ENCODE peak calls at places on chromosomes 16 and 17, in ten cellular contexts. S is H1, H is upper lobe of left lung, N is ovary, R is GM12878, Y is K562, L is A549, J is sigmoid colon, E is tibial nerve, M is esophagus muscularis mucosa. G is an unnamed sample.
A peak's percentile ranks its signal among the peaks of the same experiment; 100 is the strongest.

GRCh38 chr17:29844339-29845048 is 85.5 kb downstream of the SSH2 start:
- DNase-seq in S (no peak), H (no peak), N (no peak), R (no peak), Y (peak; percentile 16), L (no peak), J (no peak), E (no peak), M (no peak), G (no peak)

GRCh38 chr16:53999841-54000240 is 286.7 kb downstream of the IRX3 start:
- DNase-seq in S (no peak), H (no peak), N (no peak), R (no peak), Y (no peak), L (no peak), J (no peak), E (no peak), M (no peak), G (no peak)

GRCh38 chr16:8109510-8110369 is 480.6 kb downstream of the TMEM114 start:
- DNase-seq in S (no peak), H (no peak), N (no peak), R (no peak), Y (peak; percentile 45), L (peak; percentile 9), J (no peak), E (no peak), M (no peak), G (no peak)

GRCh38 chr16:57123969-57124674 is 31.7 kb downstream of the CPNE2 start:
- DNase-seq in S (no peak), H (peak; percentile 34), N (no peak), R (no peak), Y (no peak), L (no peak), J (no peak), E (no peak), M (no peak), G (no peak)

GRCh38 chr17:30600830-30601494 is 123.8 kb downstream of the GOSR1 start:
- DNase-seq in S (no peak), H (peak; percentile 42), N (peak; percentile 22), R (no peak), Y (no peak), L (peak; percentile 58), J (no peak), E (no peak), M (no peak), G (peak; percentile 36)

GRCh38 chr17:56694825-56695224 is 101.3 kb downstream of the NOG start:
- DNase-seq in S (no peak), H (no peak), N (no peak), R (no peak), Y (no peak), L (no peak), J (no peak), E (no peak), M (no peak), G (no peak)

GRCh38 chr17:65885484-65885883 is 306.4 kb downstream of the CEP112 start:
- DNase-seq in S (no peak), H (no peak), N (no peak), R (no peak), Y (no peak), L (no peak), J (no peak), E (no peak), M (no peak), G (no peak)

GRCh38 chr17:22266231-22266630 is 573.9 kb downstream of the KCNJ18 start:
- DNase-seq in S (no peak), H (no peak), N (no peak), R (no peak), Y (peak; percentile 53), L (no peak), J (no peak), E (no peak), M (no peak), G (no peak)

GRCh38 chr16:24645739-24646645 is 83.5 kb upstream of the TNRC6A start:
- DNase-seq in S (no peak), H (no peak), N (no peak), R (no peak), Y (no peak), L (peak; percentile 97), J (peak; percentile 67), E (peak; percentile 20), M (no peak), G (no peak)

GRCh38 chr17:73613271-73613941 is 30.8 kb downstream of the SDK2 start:
- DNase-seq in S (peak; percentile 62), H (no peak), N (no peak), R (no peak), Y (no peak), L (no peak), J (no peak), E (no peak), M (no peak), G (no peak)
- TF ChIP-seq EP300 in S (no peak), H (no peak), N (no peak), R (no peak), Y (no peak), L (no peak), J (no peak), E (no peak), M (no peak), G (no peak)

GRCh38 chr16:27287887-27288286 is 19.3 kb upstream of the NSMCE1 start:
- DNase-seq in S (no peak), H (peak; percentile 50), N (no peak), R (no peak), Y (no peak), L (no peak), J (no peak), E (no peak), M (no peak), G (no peak)

GRCh38 chr16:27286446-27286845 is 17.9 kb upstream of the NSMCE1 start:
- DNase-seq in S (no peak), H (peak; percentile 32), N (no peak), R (no peak), Y (no peak), L (peak; percentile 73), J (no peak), E (no peak), M (no peak), G (no peak)

GRCh38 chr16:27284865-27285675 is 16.5 kb upstream of the NSMCE1 start:
- DNase-seq in S (no peak), H (no peak), N (no peak), R (no peak), Y (no peak), L (no peak), J (no peak), E (no peak), M (peak; percentile 39), G (no peak)

GRCh38 chr16:27287051-27287811 is 18.7 kb upstream of the NSMCE1 start:
- DNase-seq in S (no peak), H (no peak), N (no peak), R (no peak), Y (no peak), L (no peak), J (no peak), E (no peak), M (no peak), G (no peak)

DNA sequence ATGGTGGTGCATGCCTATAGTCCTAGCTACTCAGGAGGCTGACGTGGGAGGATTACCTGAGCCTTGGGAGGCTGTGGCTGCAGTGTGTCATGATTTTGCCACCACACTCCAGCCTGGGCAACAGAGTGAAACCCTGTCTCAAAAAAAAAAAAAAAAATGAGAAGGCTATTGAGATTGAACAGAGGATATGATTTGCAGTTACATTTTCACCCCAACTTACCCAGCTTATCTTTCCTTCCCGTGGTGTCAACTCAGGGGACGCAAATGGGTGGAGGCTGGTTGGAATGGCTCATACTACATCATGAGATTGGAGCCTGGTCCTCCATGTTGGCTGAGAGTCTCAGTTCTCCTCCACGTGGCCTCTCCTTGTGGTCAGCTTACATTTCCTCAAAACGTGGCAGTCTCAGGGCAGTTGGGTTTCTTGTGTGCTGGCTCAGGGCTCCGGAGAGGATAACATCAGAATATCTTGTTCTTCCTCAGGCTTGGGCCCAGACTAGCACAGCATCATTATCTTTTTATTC is 17.2 kb upstream of the NSMCE1 start:
- DNase-seq in S (no peak), H (peak; percentile 66), N (no peak), R (no peak), Y (no peak), L (no peak), J (no peak), E (peak; percentile 31), M (no peak), G (peak; percentile 22)
- H3K27ac ChIP-seq in S (no peak overlapping the region), H (peak overlapping the region; percentile 77), N (no peak overlapping the region), R (no peak overlapping the region), Y (no peak overlapping the region), L (peak overlapping the region; percentile 70), J (no peak overlapping the region), E (no peak overlapping the region), M (peak overlapping the region; percentile 40), G (no peak overlapping the region)

GRCh38 chr16:89044394-89045180 is 49.1 kb upstream of the ACSF3 start:
- DNase-seq in S (no peak), H (no peak), N (peak; percentile 12), R (no peak), Y (no peak), L (no peak), J (peak; percentile 37), E (no peak), M (no peak), G (no peak)
- TF ChIP-seq EP300 in S (no peak), H (no peak), N (no peak), R (no peak), Y (no peak), L (no peak), J (no peak), E (no peak), M (no peak), G (no peak)

DNA sequence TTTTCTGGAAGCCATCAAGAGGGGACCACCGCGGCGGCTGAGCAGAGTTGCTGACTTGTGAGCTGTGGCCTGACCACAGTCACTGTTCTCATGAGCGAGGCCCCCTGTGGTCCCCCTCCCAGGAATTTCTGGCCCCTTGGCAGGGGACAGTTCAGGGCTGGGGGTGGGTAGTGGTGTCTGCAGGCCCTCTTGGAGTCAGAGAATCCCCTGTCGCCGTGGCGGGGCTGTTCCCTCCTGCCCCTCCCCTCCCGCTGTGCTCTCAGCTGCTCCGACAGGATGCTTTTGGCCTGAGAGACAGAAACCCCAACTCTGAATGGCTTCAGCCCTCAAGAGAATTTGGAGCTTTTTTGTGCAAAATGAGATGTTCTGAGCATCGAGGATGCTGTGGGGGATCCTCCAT is 292.0 kb downstream of the SEC14L1 start:
- DNase-seq in S (no peak), H (no peak), N (no peak), R (no peak), Y (no peak), L (no peak), J (no peak), E (no peak), M (no peak), G (no peak)
- H3K27ac ChIP-seq in S (no peak overlapping the region), H (no peak overlapping the region), N (no peak overlapping the region), R (no peak overlapping the region), Y (no peak overlapping the region), L (peak overlapping the region; percentile 0), J (peak overlapping the region; percentile 100), E (no peak overlapping the region), M (no peak overlapping the region), G (peak overlapping the region; percentile 58)

G was measured in transverse colon.